ENCODE peak calls at places on chromosome 20, in nine cellular contexts. S is CD14-positive monocyte; J is GM12865; M is ascending aorta; H is nephron progenitor cell; F is hypothalamus; W is stimulated activated CD8-positive, alpha-beta memory T cell treated with anti-CD3 and anti-CD28 coated beads, Interleukin-15, amount 100 ng/mL, for 1 hour; Q is WTC11; N is T follicular helper cell. I is an unnamed sample.

GRCh38 chr20:17626217-17627007 is 55.6 kb downstream of the RRBP1 start:
- DNase-seq in S (no peak), J (no peak), M (no peak), H (no peak), F (no peak), W (no peak), Q (no peak), N (no peak), I (no peak)

GRCh38 chr20:9306521-9306920 is 207.9 kb upstream of the LAMP5 start:
- DNase-seq in S (no peak), J (no peak), M (no peak), H (no peak), F (no peak), W (no peak), Q (no peak), N (no peak), I (no peak)

GRCh38 chr20:24580006-24580405 is 110.6 kb downstream of the SYNDIG1 start:
- DNase-seq in S (no peak), J (no peak), M (no peak), H (no peak), F (no peak), W (no peak), Q (no peak), N (no peak), I (no peak)

GRCh38 chr20:56411759-56412472 is at the start of gene CASS4:
- DNase-seq in S (no peak), J (no peak), M (no peak), H (no peak), F (no peak), W (no peak), Q (no peak), N (no peak), I (no peak)

GRCh38 chr20:45010399-45010828 is 44.1 kb downstream of the STK4 start:
- DNase-seq in S (no peak), J (no peak), M (no peak), H (no peak), F (no peak), W (no peak), Q (no peak), N (no peak), I (no peak)

GRCh38 chr20:38338849-38339520 is 7.3 kb upstream of the LBP start:
- DNase-seq in S (no peak), J (no peak), M (no peak), H (no peak), F (no peak), W (no peak), Q (peak), N (no peak), I (no peak)

GRCh38 chr20:6504826-6505225 is 262.7 kb upstream of the BMP2 start:
- DNase-seq in S (no peak), J (no peak), M (no peak), H (no peak), F (no peak), W (no peak), Q (no peak), N (no peak), I (no peak)

GRCh38 chr20:19812056-19812455 is 54.0 kb downstream of the RIN2 start:
- DNase-seq in S (no peak), J (no peak), M (no peak), H (no peak), F (no peak), W (no peak), Q (no peak), N (no peak), I (no peak)

GRCh38 chr20:30598460-30599230 is 658.8 kb upstream of the DEFB115 start:
- DNase-seq in S (no peak), J (no peak), M (no peak), H (no peak), F (no peak), W (no peak), Q (no peak), N (no peak), I (no peak)

I was measured in frontal cortex.